ENCODE peak calls at places on chromosomes 11 and 22, in ten cellular contexts. One of them, this sample, is unnamed.

GRCh38 chr22:44196241-44196640 is 15.5 kb downstream of the PARVG start:
- DNase-seq in lung microvascular endothelial cell: no peak
- DNase-seq in cardiac septum: no peak
- DNase-seq in stimulated activated naive B cell treated with anti-CD40 and anti-IgM and Interleukin-4, amounts not matched to agents 10 μg/mL and 1 μg/mL and 100 μg/mL, for 72 hours: no peak
- DNase-seq in GM04504: no peak
- DNase-seq in osteocyte: no peak
- DNase-seq in NCI-H1694: no peak
- DNase-seq in NAMALWA: no peak
- DNase-seq in heart left ventricle: no peak
- DNase-seq in stimulated activated naive CD4-positive, alpha-beta T cell: no peak
- DNase-seq in this sample: peak; percentile 59

GRCh38 chr11:96390403-96390830 is 604 bp downstream of the JRKL start:
- DNase-seq in stimulated activated naive CD4-positive, alpha-beta T cell: no peak
- DNase-seq in stimulated activated naive B cell treated with anti-CD40 and anti-IgM and Interleukin-4, amounts not matched to agents 10 μg/mL and 1 μg/mL and 100 μg/mL, for 72 hours: no peak
- DNase-seq in lung microvascular endothelial cell: peak; percentile 36
- DNase-seq in NAMALWA: no peak
- DNase-seq in heart left ventricle: no peak
- DNase-seq in cardiac septum: no peak
- DNase-seq in GM04504: no peak
- DNase-seq in NCI-H1694: no peak
- DNase-seq in osteocyte: peak; percentile 80
- DNase-seq in this sample: no peak

GRCh38 chr22:24938741-24939341 is 7.7 kb downstream of the LHFPL7 start:
- DNase-seq in osteocyte: no peak
- DNase-seq in NCI-H1694: peak; percentile 37
- DNase-seq in stimulated activated naive CD4-positive, alpha-beta T cell: peak; percentile 49
- DNase-seq in GM04504: no peak
- DNase-seq in stimulated activated naive B cell treated with anti-CD40 and anti-IgM and Interleukin-4, amounts not matched to agents 10 μg/mL and 1 μg/mL and 100 μg/mL, for 72 hours: peak; percentile 4
- DNase-seq in cardiac septum: no peak
- DNase-seq in lung microvascular endothelial cell: peak; percentile 72
- DNase-seq in heart left ventricle: no peak
- DNase-seq in NAMALWA: peak; percentile 72
- DNase-seq in this sample: no peak

GRCh38 chr11:396511-396947 is 2.5 kb downstream of the PKP3 start:
- DNase-seq in osteocyte: no peak
- DNase-seq in cardiac septum: no peak
- DNase-seq in GM04504: no peak
- DNase-seq in NCI-H1694: no peak
- DNase-seq in NAMALWA: peak; percentile 54
- DNase-seq in heart left ventricle: no peak
- DNase-seq in stimulated activated naive CD4-positive, alpha-beta T cell: no peak
- DNase-seq in stimulated activated naive B cell treated with anti-CD40 and anti-IgM and Interleukin-4, amounts not matched to agents 10 μg/mL and 1 μg/mL and 100 μg/mL, for 72 hours: no peak
- DNase-seq in lung microvascular endothelial cell: peak; percentile 70
- DNase-seq in this sample: no peak

GRCh38 chr22:17164392-17165024 is 5.4 kb upstream of the HDHD5 start:
- DNase-seq in NAMALWA: no peak
- DNase-seq in heart left ventricle: no peak
- DNase-seq in osteocyte: no peak
- DNase-seq in GM04504: no peak
- DNase-seq in stimulated activated naive B cell treated with anti-CD40 and anti-IgM and Interleukin-4, amounts not matched to agents 10 μg/mL and 1 μg/mL and 100 μg/mL, for 72 hours: no peak
- DNase-seq in cardiac septum: no peak
- DNase-seq in stimulated activated naive CD4-positive, alpha-beta T cell: no peak
- DNase-seq in lung microvascular endothelial cell: peak; percentile 10
- DNase-seq in NCI-H1694: peak; percentile 6
- DNase-seq in this sample: no peak

GRCh38 chr11:13012037-13012693 is 3.0 kb downstream of the RASSF10 start:
- DNase-seq in stimulated activated naive CD4-positive, alpha-beta T cell: no peak
- DNase-seq in osteocyte: no peak
- DNase-seq in NAMALWA: no peak
- DNase-seq in cardiac septum: no peak
- DNase-seq in lung microvascular endothelial cell: peak; percentile 11
- DNase-seq in NCI-H1694: no peak
- DNase-seq in GM04504: no peak
- DNase-seq in heart left ventricle: no peak
- DNase-seq in stimulated activated naive B cell treated with anti-CD40 and anti-IgM and Interleukin-4, amounts not matched to agents 10 μg/mL and 1 μg/mL and 100 μg/mL, for 72 hours: no peak
- DNase-seq in this sample: no peak

GRCh38 chr11:133064152-133064877 is 468.0 kb downstream of the OPCML start:
- DNase-seq in GM04504: peak; percentile 34
- DNase-seq in stimulated activated naive CD4-positive, alpha-beta T cell: no peak
- DNase-seq in lung microvascular endothelial cell: peak; percentile 78
- DNase-seq in stimulated activated naive B cell treated with anti-CD40 and anti-IgM and Interleukin-4, amounts not matched to agents 10 μg/mL and 1 μg/mL and 100 μg/mL, for 72 hours: no peak
- DNase-seq in NAMALWA: no peak
- DNase-seq in cardiac septum: no peak
- DNase-seq in heart left ventricle: peak; percentile 83
- DNase-seq in NCI-H1694: no peak
- DNase-seq in osteocyte: peak; percentile 95
- DNase-seq in this sample: no peak

GRCh38 chr22:39284142-39284980 is 35.1 kb downstream of the RPL3 start:
- DNase-seq in GM04504: no peak
- DNase-seq in cardiac septum: no peak
- DNase-seq in heart left ventricle: no peak
- DNase-seq in osteocyte: no peak
- DNase-seq in lung microvascular endothelial cell: no peak
- DNase-seq in NAMALWA: no peak
- DNase-seq in NCI-H1694: no peak
- DNase-seq in stimulated activated naive B cell treated with anti-CD40 and anti-IgM and Interleukin-4, amounts not matched to agents 10 μg/mL and 1 μg/mL and 100 μg/mL, for 72 hours: no peak
- DNase-seq in stimulated activated naive CD4-positive, alpha-beta T cell: no peak
- DNase-seq in this sample: no peak

GRCh38 chr11:106234794-106235193 is 157.3 kb downstream of the AASDHPPT start:
- DNase-seq in stimulated activated naive B cell treated with anti-CD40 and anti-IgM and Interleukin-4, amounts not matched to agents 10 μg/mL and 1 μg/mL and 100 μg/mL, for 72 hours: no peak
- DNase-seq in osteocyte: no peak
- DNase-seq in heart left ventricle: no peak
- DNase-seq in cardiac septum: no peak
- DNase-seq in NAMALWA: no peak
- DNase-seq in GM04504: no peak
- DNase-seq in NCI-H1694: no peak
- DNase-seq in stimulated activated naive CD4-positive, alpha-beta T cell: no peak
- DNase-seq in lung microvascular endothelial cell: no peak
- DNase-seq in this sample: no peak

GRCh38 chr22:48576333-48577013 is 1251.2 kb downstream of the BRD1 start:
- DNase-seq in NAMALWA: no peak
- DNase-seq in GM04504: no peak
- DNase-seq in cardiac septum: no peak
- DNase-seq in heart left ventricle: peak; percentile 54
- DNase-seq in osteocyte: no peak
- DNase-seq in stimulated activated naive CD4-positive, alpha-beta T cell: no peak
- DNase-seq in lung microvascular endothelial cell: peak; percentile 25
- DNase-seq in stimulated activated naive B cell treated with anti-CD40 and anti-IgM and Interleukin-4, amounts not matched to agents 10 μg/mL and 1 μg/mL and 100 μg/mL, for 72 hours: no peak
- DNase-seq in NCI-H1694: no peak
- DNase-seq in this sample: no peak

GRCh38 chr11:394034-394857 is at the start of gene PKP3:
- DNase-seq in cardiac septum: no peak
- DNase-seq in GM04504: no peak
- DNase-seq in osteocyte: no peak
- DNase-seq in NAMALWA: no peak
- DNase-seq in stimulated activated naive B cell treated with anti-CD40 and anti-IgM and Interleukin-4, amounts not matched to agents 10 μg/mL and 1 μg/mL and 100 μg/mL, for 72 hours: no peak
- DNase-seq in stimulated activated naive CD4-positive, alpha-beta T cell: no peak
- DNase-seq in NCI-H1694: no peak
- DNase-seq in heart left ventricle: no peak
- DNase-seq in lung microvascular endothelial cell: peak; percentile 31
- DNase-seq in this sample: no peak

GRCh38 chr22:19850482-19851109 is 4.1 kb downstream of the GNB1L start:
- DNase-seq in NCI-H1694: no peak
- DNase-seq in osteocyte: peak; percentile 68
- DNase-seq in cardiac septum: no peak
- DNase-seq in lung microvascular endothelial cell: no peak
- DNase-seq in stimulated activated naive CD4-positive, alpha-beta T cell: no peak
- DNase-seq in NAMALWA: no peak
- DNase-seq in GM04504: no peak
- DNase-seq in stimulated activated naive B cell treated with anti-CD40 and anti-IgM and Interleukin-4, amounts not matched to agents 10 μg/mL and 1 μg/mL and 100 μg/mL, for 72 hours: no peak
- DNase-seq in heart left ventricle: no peak
- DNase-seq in this sample: no peak

GRCh38 chr22:27952091-27952490 is 33.0 kb upstream of the PITPNB start:
- DNase-seq in NAMALWA: no peak
- DNase-seq in stimulated activated naive B cell treated with anti-CD40 and anti-IgM and Interleukin-4, amounts not matched to agents 10 μg/mL and 1 μg/mL and 100 μg/mL, for 72 hours: no peak
- DNase-seq in lung microvascular endothelial cell: peak; percentile 74
- DNase-seq in cardiac septum: no peak
- DNase-seq in stimulated activated naive CD4-positive, alpha-beta T cell: no peak
- DNase-seq in osteocyte: no peak
- DNase-seq in heart left ventricle: no peak
- DNase-seq in GM04504: no peak
- DNase-seq in NCI-H1694: no peak
- DNase-seq in this sample: no peak

GRCh38 chr22:17826151-17826550 is 51.9 kb upstream of the BID start:
- DNase-seq in GM04504: no peak
- DNase-seq in lung microvascular endothelial cell: no peak
- DNase-seq in stimulated activated naive CD4-positive, alpha-beta T cell: no peak
- DNase-seq in osteocyte: no peak
- DNase-seq in stimulated activated naive B cell treated with anti-CD40 and anti-IgM and Interleukin-4, amounts not matched to agents 10 μg/mL and 1 μg/mL and 100 μg/mL, for 72 hours: no peak
- DNase-seq in cardiac septum: no peak
- DNase-seq in NAMALWA: no peak
- DNase-seq in heart left ventricle: no peak
- DNase-seq in NCI-H1694: no peak
- DNase-seq in this sample: no peak

GRCh38 chr11:34366522-34366921 is 8.7 kb upstream of the ABTB2 start:
- DNase-seq in heart left ventricle: no peak
- DNase-seq in stimulated activated naive B cell treated with anti-CD40 and anti-IgM and Interleukin-4, amounts not matched to agents 10 μg/mL and 1 μg/mL and 100 μg/mL, for 72 hours: no peak
- DNase-seq in lung microvascular endothelial cell: peak; percentile 43
- DNase-seq in cardiac septum: no peak
- DNase-seq in GM04504: no peak
- DNase-seq in osteocyte: no peak
- DNase-seq in stimulated activated naive CD4-positive, alpha-beta T cell: no peak
- DNase-seq in NAMALWA: peak; percentile 9
- DNase-seq in NCI-H1694: no peak
- DNase-seq in this sample: no peak

GRCh38 chr22:47176573-47177333 is 414.3 kb downstream of the TBC1D22A start:
- DNase-seq in lung microvascular endothelial cell: no peak
- DNase-seq in stimulated activated naive CD4-positive, alpha-beta T cell: no peak
- DNase-seq in heart left ventricle: peak; percentile 57
- DNase-seq in GM04504: no peak
- DNase-seq in stimulated activated naive B cell treated with anti-CD40 and anti-IgM and Interleukin-4, amounts not matched to agents 10 μg/mL and 1 μg/mL and 100 μg/mL, for 72 hours: no peak
- DNase-seq in cardiac septum: peak; percentile 53
- DNase-seq in NCI-H1694: no peak
- DNase-seq in NAMALWA: no peak
- DNase-seq in osteocyte: peak; percentile 83
- DNase-seq in this sample: peak; percentile 84

This sample was measured in mesenteric fat pad.